ENCODE peak calls at places on chromosome 22, in five cellular contexts. S is stimulated activated CD4-positive, alpha-beta T cell treated with anti-CD3 and anti-CD28 coated beads, TNF-alpha, amount 100 ng/mL, for 24 hours; P is mucosa of gallbladder; R is left cardiac atrium; B is endodermal cell. T is an unnamed sample.

GRCh38 chr22:46830841-46831240 is 68.4 kb downstream of the TBC1D22A start:
- DNase-seq in S (no peak), P (no peak), R (no peak), B (peak; percentile 24), T (no peak)

GRCh38 chr22:36610056-36610455 is 81.1 kb upstream of the EIF3D start:
- DNase-seq in S (no peak), P (no peak), R (no peak), B (no peak), T (no peak)

GRCh38 chr22:26687439-26687838 is 30.1 kb downstream of the MIAT start:
- DNase-seq in S (no peak), P (no peak), R (no peak), B (no peak), T (no peak)

GRCh38 chr22:20319041-20319744 is 667 bp downstream of the DGCR6L start:
- DNase-seq in S (no peak), P (no peak), R (peak; percentile 26), B (peak; percentile 78), T (peak; percentile 64)

GRCh38 chr22:47552024-47552423 is 789.6 kb downstream of the TBC1D22A start:
- DNase-seq in S (no peak), P (no peak), R (no peak), B (no peak), T (no peak)

GRCh38 chr22:22993184-22993583 is 77.1 kb upstream of the GNAZ start:
- DNase-seq in S (no peak), P (no peak), R (no peak), B (no peak), T (no peak)

GRCh38 chr22:17804331-17805080 is 30.2 kb upstream of the BID start:
- DNase-seq in S (no peak), P (no peak), R (no peak), B (no peak), T (peak; percentile 61)

GRCh38 chr22:43777204-43777671 is 34.9 kb downstream of the EFCAB6 start:
- DNase-seq in S (no peak), P (no peak), R (no peak), B (no peak), T (peak; percentile 5)

GRCh38 chr22:42959472-42960145 is 55.3 kb downstream of the PACSIN2 start:
- DNase-seq in S (no peak), P (peak; percentile 81), R (peak; percentile 74), B (peak; percentile 51), T (peak; percentile 84)

GRCh38 chr22:48310740-48311139 is 1516.9 kb downstream of the BRD1 start:
- DNase-seq in S (no peak), P (no peak), R (no peak), B (no peak), T (no peak)

GRCh38 chr22:43241138-43241597 is 54.2 kb upstream of the TTLL12 start:
- DNase-seq in S (no peak), P (no peak), R (no peak), B (no peak), T (no peak)

GRCh38 chr22:37566329-37566837 is 6.1 kb downstream of the CDC42EP1 start:
- DNase-seq in S (no peak), P (no peak), R (no peak), B (no peak), T (no peak)

GRCh38 chr22:19807161-19807913 is 46.8 kb downstream of the TBX1 start:
- DNase-seq in S (no peak), P (no peak), R (peak; percentile 17), B (peak; percentile 29), T (no peak)

GRCh38 chr22:47295226-47295901 is 532.9 kb downstream of the TBC1D22A start:
- DNase-seq in S (no peak), P (no peak), R (no peak), B (peak; percentile 13), T (no peak)

GRCh38 chr22:23925020-23925606 is 30.9 kb downstream of the MIF start:
- DNase-seq in S (no peak), P (no peak), R (no peak), B (no peak), T (no peak)

GRCh38 chr22:38734203-38735100 is 21.3 kb downstream of the SUN2 start:
- DNase-seq in S (no peak), P (no peak), R (peak; percentile 20), B (no peak), T (no peak)

T was measured in mesendoderm.